ENCODE peak calls at places on chromosomes 1 and 21, in six cellular contexts. E is body of pancreas, V is brain microvascular endothelial cell, X is heart left ventricle, D is heart right ventricle, K is SJSA1. N is an unnamed sample.

GRCh38 chr1:99007366-99007765 is 2.7 kb upstream of the PLPPR5 start:
- DNase-seq in X (no peak), K (no peak), E (no peak), V (no peak), D (no peak), N (no peak)

GRCh38 chr1:15941899-15942660 is 33.8 kb downstream of the ZBTB17 start:
- DNase-seq in K (no peak), E (peak; percentile 70), D (no peak), V (no peak), X (peak; percentile 57), N (no peak)

GRCh38 chr1:2276803-2277580 is 48.9 kb downstream of the SKI start:
- DNase-seq in D (no peak), V (peak; percentile 43), K (no peak), X (peak; percentile 16), E (no peak), N (peak; percentile 80)

GRCh38 chr1:162913345-162913744 is 52.4 kb upstream of the CCDC190 start:
- DNase-seq in V (no peak), E (no peak), K (no peak), X (no peak), D (no peak), N (no peak)

GRCh38 chr1:119075614-119076013 is 64.8 kb downstream of the WARS2 start:
- DNase-seq in E (no peak), K (no peak), D (no peak), X (no peak), V (peak; percentile 37), N (peak; percentile 91)

GRCh38 chr1:181160322-181160721 is 71.8 kb downstream of the IER5 start:
- DNase-seq in V (no peak), K (no peak), X (no peak), E (no peak), D (no peak), N (no peak)

GRCh38 chr1:39081266-39082139 is 55.4 kb downstream of the NDUFS5 start:
- DNase-seq in K (no peak), X (no peak), V (no peak), E (peak; percentile 16), D (peak; percentile 30), N (peak; percentile 55)

GRCh38 chr1:154529308-154529707 is 27.1 kb upstream of the SHE start:
- DNase-seq in X (no peak), D (no peak), K (no peak), V (no peak), E (no peak), N (no peak)

GRCh38 chr1:8094481-8095241 is 68.6 kb upstream of the ERRFI1 start:
- DNase-seq in K (peak; percentile 68), D (no peak), X (no peak), E (no peak), V (peak; percentile 92), N (peak; percentile 87)

GRCh38 chr1:18955442-18956188 is 861 bp downstream of the IFFO2 start:
- DNase-seq in V (no peak), X (peak; percentile 73), D (peak; percentile 40), E (peak; percentile 66), K (peak; percentile 37), N (peak; percentile 67)

GRCh38 chr1:81437649-81438048 is 363.1 kb upstream of the ADGRL2 start:
- DNase-seq in D (no peak), K (no peak), E (no peak), V (no peak), X (no peak), N (no peak)

GRCh38 chr1:214552174-214552608 is 789 bp upstream of the PTPN14 start:
- DNase-seq in K (peak; percentile 84), X (peak; percentile 69), D (peak; percentile 36), E (peak; percentile 72), V (peak; percentile 23), N (peak; percentile 88)

GRCh38 chr1:9368356-9368755 is 75.7 kb downstream of the SPSB1 start:
- DNase-seq in K (no peak), V (no peak), X (no peak), E (no peak), D (no peak), N (no peak)

GRCh38 chr1:155706101-155706619 is 17.3 kb downstream of the DAP3 start:
- DNase-seq in V (peak; percentile 75), K (peak; percentile 35), D (no peak), E (no peak), X (no peak), N (peak; percentile 66)

GRCh38 chr1:236492378-236492777 is 31.4 kb upstream of the LGALS8 start:
- DNase-seq in X (no peak), K (no peak), E (no peak), D (no peak), V (no peak), N (no peak)

GRCh38 chr1:91611498-91611917 is 110.9 kb downstream of the CDC7 start:
- DNase-seq in D (no peak), V (no peak), X (no peak), K (no peak), E (no peak), N (peak; percentile 44)

GRCh38 chr1:224042557-224043118 is 71.3 kb upstream of the FBXO28 start:
- DNase-seq in X (no peak), K (no peak), D (no peak), V (no peak), E (no peak), N (no peak)

GRCh38 chr1:90713741-90714509 is 3.2 kb downstream of the BARHL2 start:
- DNase-seq in K (no peak), D (no peak), V (no peak), E (no peak), X (no peak), N (no peak)

GRCh38 chr1:19414490-19414889 is 70.8 kb downstream of the CAPZB start:
- DNase-seq in V (no peak), D (no peak), X (no peak), E (no peak), K (no peak), N (no peak)

GRCh38 chr1:181061891-181062777 is 26.4 kb upstream of the IER5 start:
- DNase-seq in V (no peak), D (peak; percentile 33), K (no peak), E (no peak), X (peak; percentile 68), N (peak; percentile 10)

GRCh38 chr1:155499263-155499662 is 63.3 kb downstream of the ASH1L start:
- DNase-seq in D (no peak), V (no peak), K (no peak), E (no peak), X (no peak), N (peak; percentile 70)

GRCh38 chr1:180366386-180367068 is 135.8 kb downstream of the ACBD6 start:
- DNase-seq in K (no peak), X (no peak), V (peak; percentile 74), D (no peak), E (no peak), N (peak; percentile 13)

GRCh38 chr1:110561631-110562030 is 42.7 kb upstream of the KCNA10 start:
- DNase-seq in V (no peak), X (no peak), E (no peak), K (no peak), D (no peak), N (no peak)

GRCh38 chr1:941588-942383 is 17.3 kb downstream of the NOC2L start:
- DNase-seq in X (peak; percentile 88), D (peak; percentile 71), E (peak; percentile 50), V (peak; percentile 63), K (peak; percentile 99), N (peak; percentile 95)

GRCh38 chr1:20381045-20381641 is 90.5 kb downstream of the VWA5B1 start:
- DNase-seq in V (no peak), D (no peak), K (no peak), X (no peak), E (no peak), N (peak; percentile 26)

GRCh38 chr1:35178295-35178695 is 14.7 kb downstream of the SFPQ start:
- DNase-seq in V (no peak), D (no peak), X (no peak), E (no peak), K (no peak), N (no peak)
- H3K36me3 ChIP-seq in V (peaks cover 87% of the 10 kb centered on the region), D (no peaks in the 10 kb centered on the region), X (peaks cover 100% of the 10 kb centered on the region), E (peaks cover 36% of the 10 kb centered on the region), K (peaks cover 89% of the 10 kb centered on the region), N (peaks cover 89% of the 10 kb centered on the region)

GRCh38 chr21:43803558-43804300 is 14.4 kb downstream of the RRP1 start:
- DNase-seq in D (no peak), X (peak; percentile 48), V (no peak), E (no peak), K (no peak), N (no peak)
- H3K36me3 ChIP-seq in D (peaks cover 5% of the 10 kb centered on the region), X (peaks cover 59% of the 10 kb centered on the region), V (peaks cover 58% of the 10 kb centered on the region), E (peaks cover 23% of the 10 kb centered on the region), K (peaks cover 78% of the 10 kb centered on the region), N (no peaks in the 10 kb centered on the region)

DNA sequence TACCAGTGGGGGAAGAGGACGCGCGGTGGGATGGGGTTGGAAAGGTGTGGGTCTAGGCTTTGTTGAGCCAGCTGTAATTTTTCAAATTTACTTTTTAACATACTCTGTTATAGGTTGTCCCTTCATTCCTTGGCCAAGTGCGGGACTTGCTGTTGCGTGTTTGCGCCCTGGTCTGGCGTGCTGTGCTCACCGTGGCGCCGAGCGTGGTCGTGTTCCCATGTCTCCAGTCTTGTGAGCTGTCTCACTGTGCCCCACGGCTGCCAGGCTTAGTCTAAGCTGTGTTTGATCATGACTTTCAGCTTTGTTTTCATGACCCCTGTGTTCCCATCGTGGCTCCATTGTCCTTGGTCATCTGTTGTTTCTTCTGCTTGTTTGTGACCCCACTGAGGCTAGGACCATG is 26.0 kb downstream of the TRAPPC10 start:
- DNase-seq in V (no peak), E (no peak), D (no peak), X (no peak), K (no peak), N (no peak)
- H3K36me3 ChIP-seq in V (peaks cover 44% of the 10 kb centered on the region), E (peaks cover 9% of the 10 kb centered on the region), D (no peaks in the 10 kb centered on the region), X (peaks cover 76% of the 10 kb centered on the region), K (peaks cover 62% of the 10 kb centered on the region), N (peaks cover 9% of the 10 kb centered on the region)

DNA sequence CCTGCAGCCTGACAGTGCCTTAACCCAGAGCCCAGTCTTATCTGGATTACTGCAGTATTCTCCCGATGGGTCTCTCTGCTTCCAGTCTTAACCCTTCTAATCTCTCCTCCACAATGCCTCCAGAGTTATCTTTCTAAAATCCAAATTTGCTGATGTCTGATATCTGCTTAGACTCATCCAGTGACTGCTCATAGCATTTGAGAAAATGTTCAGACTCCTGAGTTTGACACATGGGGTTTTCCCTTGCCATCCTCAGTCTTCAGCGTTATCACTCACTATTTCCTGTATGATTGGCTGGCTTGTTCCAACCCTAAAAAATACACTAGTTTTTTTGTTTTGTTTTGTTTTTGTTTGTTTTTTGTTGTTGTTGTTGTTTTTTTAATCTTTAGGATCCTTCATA is 102.0 kb downstream of the FMN2 start:
- DNase-seq in D (no peak), X (no peak), V (peak; percentile 14), E (no peak), K (no peak), N (peak; percentile 36)
- H3K36me3 ChIP-seq in D (no peaks in the 10 kb centered on the region), X (no peaks in the 10 kb centered on the region), V (no peaks in the 10 kb centered on the region), E (no peaks in the 10 kb centered on the region), K (no peaks in the 10 kb centered on the region), N (no peaks in the 10 kb centered on the region)

GRCh38 chr1:23693599-23693998 is 2.0 kb downstream of the RPL11 start:
- DNase-seq in X (no peak), E (no peak), D (no peak), V (no peak), K (no peak), N (no peak)
- H3K36me3 ChIP-seq in X (peaks cover 57% of the 10 kb centered on the region), E (peaks cover 18% of the 10 kb centered on the region), D (no peaks in the 10 kb centered on the region), V (peaks cover 56% of the 10 kb centered on the region), K (peaks cover 69% of the 10 kb centered on the region), N (peaks cover 60% of the 10 kb centered on the region)

N was measured in GM23248.